ENCODE peak calls at places on chromosomes 7 and 10, in five cellular contexts. Y is cardiac fibroblast; G is naive thymus-derived CD8-positive, alpha-beta T cell; S is suprapubic skin; H is activated CD8-positive, alpha-beta memory T cell treated with anti-CD3 and anti-CD28 coated beads for 24 hours. O is an unnamed sample.

GRCh38 chr7:98784216-98784785 is 85.5 kb downstream of the TMEM130 start:
- DNase-seq in Y (no peak), G (no peak), S (no peak), H (no peak), O (no peak)

GRCh38 chr7:780516-780915 is 51.8 kb upstream of the SUN1 start:
- DNase-seq in Y (no peak), G (no peak), S (no peak), H (no peak), O (no peak)

GRCh38 chr10:12684784-12685183 is 316.7 kb downstream of the CCDC3 start:
- DNase-seq in Y (no peak), G (no peak), S (no peak), H (no peak), O (no peak)

GRCh38 chr10:71553371-71553900 is 156.7 kb downstream of the CDH23 start:
- DNase-seq in Y (no peak), G (no peak), S (no peak), H (no peak), O (no peak)

GRCh38 chr7:78779788-78780187 is 673.7 kb downstream of the MAGI2 start:
- DNase-seq in Y (no peak), G (no peak), S (no peak), H (no peak), O (no peak)

GRCh38 chr10:71342850-71343773 is 24.1 kb downstream of the SLC29A3 start:
- DNase-seq in Y (no peak), G (no peak), S (no peak), H (no peak), O (no peak)

GRCh38 chr10:112711366-112711765 is 238.7 kb upstream of the TCF7L2 start:
- DNase-seq in Y (peak; percentile 73), G (no peak), S (no peak), H (no peak), O (no peak)

GRCh38 chr10:28906011-28906411 is 228.7 kb downstream of the BAMBI start:
- DNase-seq in Y (no peak), G (no peak), S (no peak), H (no peak), O (no peak)

GRCh38 chr7:24939406-24939805 is 40.6 kb downstream of the OSBPL3 start:
- DNase-seq in Y (peak; percentile 38), G (no peak), S (no peak), H (no peak), O (no peak)

GRCh38 chr10:60495357-60495756 is 105.7 kb upstream of the ANK3 start:
- DNase-seq in Y (peak; percentile 60), G (no peak), S (no peak), H (no peak), O (no peak)